ENCODE peak calls at places on chromosomes 1 and 21, in seven cellular contexts. R is uterus, Z is K562, B is stomach, C is heart left ventricle, F is IMR-90, G is esophagus squamous epithelium. D is an unnamed sample. For H3K4me1, the result is how much of the 10 kb centered on the place peaks cover.

GRCh38 chr1:187281085-187281484 is 452.3 kb downstream of the PLA2G4A start:
- DNase-seq in R (no peak), Z (no peak), B (no peak), C (no peak), F (no peak), G (no peak), D (no peak)

GRCh38 chr21:32921632-32922230 is 104.0 kb upstream of the OLIG2 start:
- DNase-seq in R (no peak), Z (peak), B (peak), C (no peak), F (peak), G (no peak), D (peak)

GRCh38 chr1:2417083-2417832 is 4.9 kb upstream of the PEX10 start:
- DNase-seq in R (no peak), Z (no peak), B (no peak), C (no peak), F (no peak), G (no peak), D (no peak)

GRCh38 chr1:38178236-38178635 is 131.6 kb upstream of the POU3F1 start:
- DNase-seq in R (no peak), Z (no peak), B (no peak), C (no peak), F (no peak), G (no peak), D (no peak)

GRCh38 chr21:36164427-36164784 is 7.8 kb downstream of the DOP1B start:
- DNase-seq in R (no peak), Z (no peak), B (peak), C (no peak), F (no peak), G (no peak), D (no peak)

GRCh38 chr1:10737268-10737624 is 59.2 kb downstream of the CASZ1 start:
- DNase-seq in R (no peak), Z (no peak), B (peak), C (peak), F (no peak), G (no peak), D (no peak)

GRCh38 chr1:225364439-225364838 is 63.4 kb downstream of the LBR start:
- DNase-seq in R (no peak), Z (no peak), B (no peak), C (no peak), F (no peak), G (no peak), D (no peak)

GRCh38 chr1:234212764-234213406 is 160.4 kb upstream of the COA6 start:
- DNase-seq in R (no peak), Z (peak), B (no peak), C (no peak), F (peak), G (no peak), D (no peak)

GRCh38 chr1:17214876-17215544 is 10.1 kb downstream of the PADI1 start:
- DNase-seq in R (no peak), Z (no peak), B (no peak), C (no peak), F (no peak), G (no peak), D (no peak)

GRCh38 chr1:151124763-151125403 is 21.5 kb downstream of the SEMA6C start:
- DNase-seq in R (no peak), Z (no peak), B (no peak), C (no peak), F (no peak), G (no peak), D (no peak)

GRCh38 chr1:30111431-30111830 is 612.0 kb downstream of the MATN1 start:
- DNase-seq in R (peak), Z (peak), B (peak), C (peak), F (peak), G (no peak), D (peak)

GRCh38 chr1:110212165-110213142 is 2.3 kb downstream of the KCNC4 start:
- DNase-seq in R (peak), Z (no peak), B (no peak), C (no peak), F (no peak), G (no peak), D (no peak)

GRCh38 chr1:107225706-107226105 is 84.9 kb downstream of the NTNG1 start:
- DNase-seq in R (no peak), Z (no peak), B (no peak), C (no peak), F (no peak), G (no peak), D (no peak)

GRCh38 chr1:65469889-65470340 is 49.4 kb downstream of the LEPR start:
- DNase-seq in R (no peak), Z (no peak), B (no peak), C (no peak), F (peak), G (no peak), D (no peak)

GRCh38 chr21:34911360-34911759 is 137.7 kb downstream of the RUNX1 start:
- DNase-seq in R (no peak), Z (no peak), B (no peak), C (no peak), F (no peak), G (no peak), D (no peak)

GRCh38 chr1:226635456-226635941 is 86.9 kb downstream of the STUM start:
- DNase-seq in R (no peak), Z (no peak), B (peak), C (peak), F (no peak), G (no peak), D (no peak)

GRCh38 chr1:226632922-226633351 is 84.4 kb downstream of the STUM start:
- DNase-seq in R (no peak), Z (no peak), B (no peak), C (no peak), F (no peak), G (no peak), D (peak)

GRCh38 chr1:226633541-226634155 is 85.1 kb downstream of the STUM start:
- DNase-seq in R (no peak), Z (no peak), B (no peak), C (peak), F (no peak), G (no peak), D (no peak)

GRCh38 chr1:226634611-226635246 is 86.2 kb downstream of the STUM start:
- DNase-seq in R (no peak), Z (no peak), B (no peak), C (peak), F (no peak), G (no peak), D (no peak)

GRCh38 chr1:226634156-226634588 is 85.6 kb downstream of the STUM start:
- DNase-seq in R (peak), Z (peak), B (peak), C (peak), F (peak), G (no peak), D (peak)
- H3K27ac ChIP-seq in R (peak), Z (no peak), B (peak), C (no peak), F (no peak), G (peak), D (peak)

GRCh38 chr1:9670085-9670484 is 18.6 kb downstream of the PIK3CD start:
- DNase-seq in R (no peak), Z (no peak), B (no peak), C (no peak), F (no peak), G (no peak), D (no peak)
- H3K4me1 ChIP-seq in R (under half), Z (under half), B (under half), C (under half), F (under half), G (under half), D (under half)

DNA sequence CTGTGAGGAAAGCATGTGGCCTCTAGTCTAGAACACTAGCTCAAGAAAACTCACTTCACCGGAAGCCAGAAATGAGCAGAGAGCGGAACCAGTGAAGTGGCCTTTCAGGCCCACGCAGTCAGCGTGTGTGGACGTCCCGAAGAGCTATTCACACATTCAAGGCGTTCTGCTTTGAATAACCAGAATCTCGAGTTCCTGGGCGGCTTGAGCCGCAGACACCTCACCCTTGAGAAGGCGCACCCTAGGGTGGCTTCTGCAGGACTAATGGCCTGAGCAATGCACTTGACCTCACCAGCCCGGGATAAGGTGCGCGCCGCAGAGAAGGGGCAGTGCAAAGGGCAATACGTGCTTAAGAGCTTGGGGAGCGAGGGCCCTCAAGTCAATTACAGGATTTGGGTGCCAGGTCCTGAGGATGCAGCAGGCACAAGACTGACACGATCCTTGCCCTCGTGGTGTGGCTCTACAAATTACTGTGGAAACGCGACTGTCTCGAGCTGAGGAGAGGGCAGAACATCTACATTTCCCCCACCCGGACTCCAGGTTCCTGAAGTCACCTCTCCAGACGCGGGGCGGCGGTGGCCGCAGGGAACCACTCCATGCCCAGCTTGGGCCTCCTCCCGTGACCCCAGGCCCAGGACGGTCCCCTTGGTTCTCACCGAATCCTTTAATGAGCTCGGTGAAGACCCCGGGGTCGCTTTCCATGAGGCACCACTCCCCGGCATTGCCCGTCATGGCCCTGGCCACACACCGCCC is 455 bp downstream of the UCHL5 start:
- DNase-seq in R (peak), Z (peak), B (peak), C (peak), F (peak), G (no peak), D (peak)
- TF ChIP-seq POLR2A in R (no peak), Z (peak), B (no peak), C (no peak), F (no peak), G (no peak), D (no peak)

GRCh38 chr1:28035420-28035819 is 53.0 kb downstream of the EYA3 start:
- DNase-seq in R (no peak), Z (no peak), B (no peak), C (no peak), F (no peak), G (no peak), D (no peak)

GRCh38 chr1:28036431-28036830 is 52.0 kb downstream of the EYA3 start:
- DNase-seq in R (no peak), Z (no peak), B (no peak), C (no peak), F (no peak), G (no peak), D (no peak)

GRCh38 chr1:28039341-28039740 is 49.1 kb downstream of the EYA3 start:
- DNase-seq in R (no peak), Z (no peak), B (no peak), C (no peak), F (peak), G (no peak), D (no peak)

GRCh38 chr1:28037946-28038345 is 50.5 kb downstream of the EYA3 start:
- DNase-seq in R (no peak), Z (no peak), B (no peak), C (no peak), F (no peak), G (no peak), D (no peak)
- H3K27ac ChIP-seq in R (no peak), Z (no peak), B (no peak), C (no peak), F (no peak), G (no peak), D (no peak)

GRCh38 chr1:230079211-230079590 is 12.2 kb downstream of the GALNT2 start:
- DNase-seq in R (no peak), Z (no peak), B (no peak), C (no peak), F (no peak), G (no peak), D (no peak)

GRCh38 chr1:230083053-230083452 is 16.0 kb downstream of the GALNT2 start:
- DNase-seq in R (no peak), Z (no peak), B (no peak), C (no peak), F (no peak), G (no peak), D (no peak)

GRCh38 chr1:230080834-230081233 is 13.8 kb downstream of the GALNT2 start:
- DNase-seq in R (no peak), Z (no peak), B (no peak), C (peak), F (no peak), G (no peak), D (no peak)

GRCh38 chr1:230083746-230084407 is 16.8 kb downstream of the GALNT2 start:
- DNase-seq in R (no peak), Z (no peak), B (no peak), C (no peak), F (no peak), G (no peak), D (no peak)

GRCh38 chr1:230081751-230082150 is 14.7 kb downstream of the GALNT2 start:
- DNase-seq in R (no peak), Z (no peak), B (no peak), C (no peak), F (no peak), G (no peak), D (no peak)
- H3K4me1 ChIP-seq in R (under half), Z (under half), B (under half), C (under half), F (under half), G (half or more), D (under half)

DNA sequence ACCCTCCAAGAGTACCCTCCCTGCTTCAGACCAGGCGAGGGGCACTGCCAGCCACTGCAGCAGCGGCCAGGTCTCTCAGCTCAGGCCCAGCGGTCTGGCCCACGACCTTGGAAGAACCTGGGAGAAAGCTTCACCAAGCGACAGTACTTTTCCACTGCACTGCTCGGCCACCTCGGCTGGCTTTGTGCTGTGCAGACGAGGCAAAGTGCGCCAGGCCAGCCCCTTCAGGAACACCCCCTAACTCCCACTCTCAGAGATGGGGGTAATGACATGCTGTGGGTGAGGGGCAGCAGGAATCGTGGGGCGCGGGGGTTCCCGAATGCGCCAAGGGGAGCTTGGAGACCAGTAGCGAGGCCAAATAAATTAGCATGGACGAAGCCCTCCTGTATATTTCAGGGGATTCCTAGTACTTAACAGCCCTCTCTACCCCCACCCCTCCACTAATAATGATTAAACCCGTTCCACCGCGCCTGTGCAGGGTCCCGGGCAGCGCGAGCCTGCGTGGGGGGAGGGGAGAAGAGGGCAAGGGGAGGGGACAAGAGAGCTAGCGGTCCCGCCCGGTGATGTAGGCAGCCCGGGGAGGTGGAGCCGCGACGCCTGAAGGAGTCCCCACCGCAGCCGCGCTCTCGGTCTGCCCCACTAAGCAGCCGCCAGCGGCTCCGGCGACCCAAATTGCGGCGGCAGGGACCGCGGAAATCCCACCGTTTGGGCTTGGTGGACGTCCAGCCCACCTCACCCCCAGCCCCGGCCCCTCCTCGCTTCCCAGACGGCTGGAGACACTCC is at the start of gene FAM43B:
- DNase-seq in R (peak), Z (peak), B (no peak), C (peak), F (no peak), G (no peak), D (peak)
- TF ChIP-seq POLR2A in R (no peak), Z (no peak), B (no peak), C (peak), F (no peak), G (no peak), D (no peak)

DNA sequence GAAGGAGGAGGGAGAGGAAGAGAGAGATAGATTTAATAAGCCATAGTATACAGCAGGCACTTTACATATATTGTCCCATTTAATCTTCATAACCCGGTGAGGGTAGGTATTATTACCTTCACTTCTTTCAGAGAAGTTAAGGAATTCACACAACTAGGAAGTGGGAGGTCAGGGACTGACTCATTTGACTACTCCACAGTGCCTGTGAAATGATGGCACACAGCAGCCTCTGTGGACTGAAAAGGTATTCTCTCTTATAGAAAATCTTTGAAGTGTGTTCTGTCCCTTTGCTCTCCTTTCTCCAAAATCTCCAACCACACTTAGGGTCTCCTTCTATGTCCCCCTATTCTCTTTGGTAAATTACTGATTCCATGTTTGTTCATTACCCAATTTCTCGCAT is 23.9 kb downstream of the PALMD start:
- DNase-seq in R (no peak), Z (no peak), B (no peak), C (no peak), F (no peak), G (no peak), D (no peak)
- H3K27ac ChIP-seq in R (no peak), Z (no peak), B (no peak), C (peak), F (no peak), G (peak), D (no peak)

D was measured in testis.